ENCODE peak calls at places on chromosomes 7 and 10, in ten cellular contexts. One of them, this sample, is unnamed.

GRCh38 chr10:49518982-49519578 is 19.8 kb downstream of the ERCC6 start:
- DNase-seq in colonic mucosa: no peak
- DNase-seq in activated CD4-positive, alpha-beta T cell treated with anti-CD3 and anti-CD28 coated beads for 48 hours: peak
- DNase-seq in AG09309: no peak
- DNase-seq in AG09319: no peak
- DNase-seq in hypothalamus: no peak
- DNase-seq in GM12865: peak
- DNase-seq in BE2C: peak
- DNase-seq in Calu3: peak
- DNase-seq in GM03348: peak
- DNase-seq in this sample: no peak

GRCh38 chr7:128829391-128830166 is 627 bp upstream of the FLNC start:
- DNase-seq in colonic mucosa: no peak
- DNase-seq in activated CD4-positive, alpha-beta T cell treated with anti-CD3 and anti-CD28 coated beads for 48 hours: no peak
- DNase-seq in AG09309: no peak
- DNase-seq in AG09319: no peak
- DNase-seq in hypothalamus: no peak
- DNase-seq in GM12865: no peak
- DNase-seq in BE2C: no peak
- DNase-seq in Calu3: peak
- DNase-seq in GM03348: peak
- DNase-seq in this sample: no peak

GRCh38 chr7:127652333-127653248 is 597 bp downstream of the SND1 start:
- DNase-seq in colonic mucosa: no peak
- DNase-seq in activated CD4-positive, alpha-beta T cell treated with anti-CD3 and anti-CD28 coated beads for 48 hours: no peak
- DNase-seq in AG09309: no peak
- DNase-seq in AG09319: no peak
- DNase-seq in hypothalamus: no peak
- DNase-seq in GM12865: peak
- DNase-seq in BE2C: no peak
- DNase-seq in Calu3: no peak
- DNase-seq in GM03348: peak
- DNase-seq in this sample: no peak

GRCh38 chr10:42929236-42929635 is 146.6 kb downstream of the BMS1 start:
- DNase-seq in colonic mucosa: no peak
- DNase-seq in activated CD4-positive, alpha-beta T cell treated with anti-CD3 and anti-CD28 coated beads for 48 hours: no peak
- DNase-seq in AG09309: no peak
- DNase-seq in AG09319: no peak
- DNase-seq in hypothalamus: no peak
- DNase-seq in GM12865: no peak
- DNase-seq in BE2C: no peak
- DNase-seq in Calu3: no peak
- DNase-seq in GM03348: no peak
- DNase-seq in this sample: no peak

GRCh38 chr7:45563401-45563800 is 10.8 kb upstream of the ADCY1 start:
- DNase-seq in colonic mucosa: peak
- DNase-seq in activated CD4-positive, alpha-beta T cell treated with anti-CD3 and anti-CD28 coated beads for 48 hours: no peak
- DNase-seq in AG09309: no peak
- DNase-seq in AG09319: no peak
- DNase-seq in hypothalamus: no peak
- DNase-seq in GM12865: no peak
- DNase-seq in BE2C: no peak
- DNase-seq in Calu3: no peak
- DNase-seq in GM03348: no peak
- DNase-seq in this sample: no peak

GRCh38 chr10:43076876-43077420 is at the start of gene RET:
- DNase-seq in colonic mucosa: peak
- DNase-seq in activated CD4-positive, alpha-beta T cell treated with anti-CD3 and anti-CD28 coated beads for 48 hours: peak
- DNase-seq in AG09309: no peak
- DNase-seq in AG09319: no peak
- DNase-seq in hypothalamus: no peak
- DNase-seq in GM12865: no peak
- DNase-seq in BE2C: peak
- DNase-seq in Calu3: peak
- DNase-seq in GM03348: peak
- DNase-seq in this sample: peak

GRCh38 chr7:12490105-12490688 is 80.3 kb upstream of the SCIN start:
- DNase-seq in colonic mucosa: no peak
- DNase-seq in activated CD4-positive, alpha-beta T cell treated with anti-CD3 and anti-CD28 coated beads for 48 hours: no peak
- DNase-seq in AG09309: no peak
- DNase-seq in AG09319: no peak
- DNase-seq in hypothalamus: no peak
- DNase-seq in GM12865: peak
- DNase-seq in BE2C: no peak
- DNase-seq in Calu3: no peak
- DNase-seq in GM03348: peak
- DNase-seq in this sample: peak

GRCh38 chr10:65818990-65819389 is 1106.8 kb upstream of the LRRTM3 start:
- DNase-seq in colonic mucosa: no peak
- DNase-seq in activated CD4-positive, alpha-beta T cell treated with anti-CD3 and anti-CD28 coated beads for 48 hours: no peak
- DNase-seq in AG09309: no peak
- DNase-seq in AG09319: no peak
- DNase-seq in hypothalamus: no peak
- DNase-seq in GM12865: no peak
- DNase-seq in BE2C: no peak
- DNase-seq in Calu3: no peak
- DNase-seq in GM03348: no peak
- DNase-seq in this sample: no peak

GRCh38 chr7:18873674-18874341 is 243.6 kb downstream of the TWIST1 start:
- DNase-seq in colonic mucosa: no peak
- DNase-seq in activated CD4-positive, alpha-beta T cell treated with anti-CD3 and anti-CD28 coated beads for 48 hours: no peak
- DNase-seq in AG09309: peak
- DNase-seq in AG09319: no peak
- DNase-seq in hypothalamus: no peak
- DNase-seq in GM12865: no peak
- DNase-seq in BE2C: peak
- DNase-seq in Calu3: no peak
- DNase-seq in GM03348: peak
- DNase-seq in this sample: no peak

GRCh38 chr10:109668137-109668536 is 255.2 kb downstream of the XPNPEP1 start:
- DNase-seq in colonic mucosa: no peak
- DNase-seq in activated CD4-positive, alpha-beta T cell treated with anti-CD3 and anti-CD28 coated beads for 48 hours: no peak
- DNase-seq in AG09309: no peak
- DNase-seq in AG09319: no peak
- DNase-seq in hypothalamus: no peak
- DNase-seq in GM12865: no peak
- DNase-seq in BE2C: no peak
- DNase-seq in Calu3: no peak
- DNase-seq in GM03348: no peak
- DNase-seq in this sample: no peak

GRCh38 chr10:126060232-126060935 is 164.0 kb downstream of the FANK1 start:
- DNase-seq in colonic mucosa: no peak
- DNase-seq in activated CD4-positive, alpha-beta T cell treated with anti-CD3 and anti-CD28 coated beads for 48 hours: no peak
- DNase-seq in AG09309: peak
- DNase-seq in AG09319: peak
- DNase-seq in hypothalamus: no peak
- DNase-seq in GM12865: no peak
- DNase-seq in BE2C: no peak
- DNase-seq in Calu3: no peak
- DNase-seq in GM03348: peak
- DNase-seq in this sample: no peak

GRCh38 chr7:1409555-1409954 is 49.7 kb downstream of the MICALL2 start:
- DNase-seq in colonic mucosa: no peak
- DNase-seq in activated CD4-positive, alpha-beta T cell treated with anti-CD3 and anti-CD28 coated beads for 48 hours: no peak
- DNase-seq in AG09309: no peak
- DNase-seq in AG09319: no peak
- DNase-seq in hypothalamus: no peak
- DNase-seq in GM12865: no peak
- DNase-seq in BE2C: no peak
- DNase-seq in Calu3: no peak
- DNase-seq in GM03348: no peak
- DNase-seq in this sample: no peak

GRCh38 chr10:47030191-47030698 is 119.0 kb downstream of the PTPN20 start:
- DNase-seq in colonic mucosa: no peak
- DNase-seq in activated CD4-positive, alpha-beta T cell treated with anti-CD3 and anti-CD28 coated beads for 48 hours: no peak
- DNase-seq in AG09309: no peak
- DNase-seq in AG09319: no peak
- DNase-seq in hypothalamus: no peak
- DNase-seq in GM12865: no peak
- DNase-seq in BE2C: peak
- DNase-seq in Calu3: no peak
- DNase-seq in GM03348: no peak
- DNase-seq in this sample: no peak